ENCODE peak calls at places on chromosome 21, in eight cellular contexts. C, Y, Q, V, M, R, B and L are unnamed samples.
A peak's percentile ranks its signal among the peaks of the same experiment; 100 is the strongest.

GRCh38 chr21:45869121-45870007 is 112.2 kb upstream of the COL6A1 start:
- DNase-seq in C (no peak), Y (no peak), Q (no peak), V (peak; percentile 79), M (no peak), R (no peak), B (peak; percentile 66), L (no peak)

GRCh38 chr21:43785134-43785533 is 4.2 kb upstream of the RRP1 start:
- DNase-seq in C (no peak), Y (no peak), Q (no peak), V (no peak), M (no peak), R (no peak), B (no peak), L (no peak)

GRCh38 chr21:35198982-35199732 is 150.1 kb upstream of the RUNX1 start:
- DNase-seq in C (no peak), Y (no peak), Q (no peak), V (no peak), M (no peak), R (no peak), B (no peak), L (no peak)

GRCh38 chr21:42063578-42064521 is 7.3 kb upstream of the UMODL1 start:
- DNase-seq in C (peak; percentile 38), Y (peak; percentile 58), Q (no peak), V (no peak), M (peak; percentile 19), R (no peak), B (no peak), L (no peak)

GRCh38 chr21:33025471-33026298 is at the start of gene OLIG2:
- DNase-seq in C (no peak), Y (no peak), Q (peak; percentile 85), V (no peak), M (no peak), R (no peak), B (no peak), L (peak; percentile 95)

GRCh38 chr21:44986471-44987291 is 46.9 kb downstream of the SLX9 start:
- DNase-seq in C (no peak), Y (no peak), Q (no peak), V (no peak), M (no peak), R (no peak), B (no peak), L (peak; percentile 23)

GRCh38 chr21:39083377-39084008 is 99.8 kb downstream of the PSMG1 start:
- DNase-seq in C (no peak), Y (no peak), Q (no peak), V (peak; percentile 46), M (no peak), R (no peak), B (peak; percentile 29), L (no peak)

GRCh38 chr21:28393279-28393678 is 599.4 kb downstream of the LTN1 start:
- DNase-seq in C (no peak), Y (peak; percentile 70), Q (no peak), V (no peak), M (no peak), R (no peak), B (no peak), L (no peak)

GRCh38 chr21:27024316-27024715 is 57.4 kb upstream of the ADAMTS5 start:
- DNase-seq in C (no peak), Y (no peak), Q (no peak), V (peak; percentile 88), M (no peak), R (no peak), B (peak; percentile 16), L (no peak)

GRCh38 chr21:14474995-14475394 is 71.1 kb downstream of the SAMSN1 start:
- DNase-seq in C (no peak), Y (no peak), Q (no peak), V (no peak), M (no peak), R (no peak), B (no peak), L (no peak)

GRCh38 chr21:45341779-45342178 is 54.1 kb upstream of the POFUT2 start:
- DNase-seq in C (no peak), Y (peak; percentile 24), Q (no peak), V (peak; percentile 44), M (no peak), R (no peak), B (no peak), L (no peak)

GRCh38 chr21:28746166-28746565 is 246.5 kb downstream of the LTN1 start:
- DNase-seq in C (no peak), Y (no peak), Q (no peak), V (no peak), M (no peak), R (no peak), B (no peak), L (no peak)

GRCh38 chr21:32520885-32521735 is 64.2 kb downstream of the TCP10L start:
- DNase-seq in C (no peak), Y (peak; percentile 43), Q (no peak), V (peak; percentile 99), M (no peak), R (no peak), B (peak; percentile 88), L (peak; percentile 41)

GRCh38 chr21:28827422-28827821 is 165.3 kb downstream of the LTN1 start:
- DNase-seq in C (no peak), Y (no peak), Q (no peak), V (no peak), M (no peak), R (no peak), B (peak; percentile 84), L (no peak)

GRCh38 chr21:42315296-42315891 is at the start of gene TFF3:
- DNase-seq in C (no peak), Y (peak; percentile 98), Q (peak; percentile 65), V (no peak), M (no peak), R (no peak), B (no peak), L (no peak)

GRCh38 chr21:7953058-7953457 is 2568.3 kb upstream of the TPTE start:
- DNase-seq in C (no peak), Y (no peak), Q (no peak), V (no peak), M (no peak), R (no peak), B (no peak), L (no peak)

GRCh38 chr21:33587792-33588484 is 546 bp downstream of the DONSON start:
- DNase-seq in C (no peak), Y (no peak), Q (no peak), V (peak; percentile 37), M (no peak), R (peak; percentile 11), B (peak; percentile 30), L (no peak)

GRCh38 chr21:20443558-20444155 is 554.6 kb upstream of the NCAM2 start:
- DNase-seq in C (no peak), Y (no peak), Q (no peak), V (no peak), M (no peak), R (no peak), B (no peak), L (no peak)

GRCh38 chr21:42770717-42771502 is 108.4 kb downstream of the WDR4 start:
- DNase-seq in C (no peak), Y (no peak), Q (no peak), V (no peak), M (no peak), R (no peak), B (no peak), L (no peak)

GRCh38 chr21:44051462-44051941 is 39.4 kb downstream of the TRAPPC10 start:
- DNase-seq in C (no peak), Y (no peak), Q (no peak), V (peak; percentile 57), M (no peak), R (no peak), B (no peak), L (peak; percentile 54)

GRCh38 chr21:35779690-35780570 is 280.4 kb downstream of the SETD4 start:
- DNase-seq in C (no peak), Y (no peak), Q (no peak), V (peak; percentile 79), M (no peak), R (no peak), B (peak; percentile 86), L (no peak)

GRCh38 chr21:38495242-38495641 is 3.0 kb downstream of the ERG start:
- DNase-seq in C (no peak), Y (no peak), Q (no peak), V (no peak), M (no peak), R (no peak), B (no peak), L (no peak)

GRCh38 chr21:45461369-45461750 is 56.4 kb downstream of the COL18A1 start:
- DNase-seq in C (no peak), Y (no peak), Q (no peak), V (no peak), M (no peak), R (no peak), B (no peak), L (no peak)

GRCh38 chr21:46056450-46056903 is 41.4 kb upstream of the COL6A2 start:
- DNase-seq in C (no peak), Y (no peak), Q (peak; percentile 68), V (peak; percentile 84), M (no peak), R (no peak), B (peak; percentile 94), L (no peak)

GRCh38 chr21:44262338-44263048 is 796 bp upstream of the DNMT3L start:
- DNase-seq in C (no peak), Y (no peak), Q (no peak), V (no peak), M (no peak), R (no peak), B (no peak), L (peak; percentile 10)

GRCh38 chr21:33234618-33235520 is 5.1 kb downstream of the IFNAR2 start:
- DNase-seq in C (no peak), Y (no peak), Q (no peak), V (no peak), M (no peak), R (no peak), B (no peak), L (no peak)

GRCh38 chr21:45541221-45542039 is 810 bp downstream of the SLC19A1 start:
- DNase-seq in C (peak; percentile 61), Y (no peak), Q (peak; percentile 73), V (peak; percentile 70), M (peak; percentile 67), R (peak; percentile 87), B (peak; percentile 61), L (peak; percentile 36)